ENCODE peak calls at places on chromosome 22, in four cellular contexts. E, M, L and F are unnamed samples.

GRCh38 chr22:27088026-27088425 is 430.6 kb downstream of the MIAT start:
- DNase-seq in L (no peak), E (no peak), M (no peak), F (no peak)

GRCh38 chr22:36075230-36075629 is 46.6 kb upstream of the RBFOX2 start:
- DNase-seq in L (no peak), M (no peak), E (no peak), F (no peak)

GRCh38 chr22:26573026-26573662 is 16.8 kb downstream of the TPST2 start:
- DNase-seq in L (peak), E (no peak), M (no peak), F (no peak)

GRCh38 chr22:38414009-38414395 is 41.0 kb downstream of the KCNJ4 start:
- DNase-seq in L (no peak), M (no peak), E (no peak), F (no peak)

GRCh38 chr22:44181033-44181911 is 547 bp downstream of the PARVG start:
- DNase-seq in E (peak), M (no peak), L (no peak), F (no peak)

GRCh38 chr22:49046546-49047305 is 780.9 kb downstream of the BRD1 start:
- DNase-seq in L (peak), E (no peak), M (no peak), F (peak)

GRCh38 chr22:22848364-22848866 is 39.2 kb upstream of the IGLL5 start:
- DNase-seq in E (peak), M (peak), L (peak), F (peak)

GRCh38 chr22:28931844-28932561 is 48.6 kb downstream of the ZNRF3 start:
- DNase-seq in M (no peak), L (no peak), E (no peak), F (no peak)

GRCh38 chr22:41367680-41368542 is 13.8 kb upstream of the TEF start:
- DNase-seq in M (peak), L (peak), E (no peak), F (no peak)

GRCh38 chr22:29859976-29860766 is 22.1 kb upstream of the ASCC2 start:
- DNase-seq in L (no peak), M (no peak), E (no peak), F (no peak)

GRCh38 chr22:24471570-24471969 is 23.6 kb upstream of the UPB1 start:
- DNase-seq in M (no peak), E (no peak), L (peak), F (peak)

GRCh38 chr22:25027552-25027951 is 75.0 kb downstream of the KIAA1671 start:
- DNase-seq in E (no peak), L (no peak), M (no peak), F (no peak)

GRCh38 chr22:26812731-26813130 is 155.3 kb downstream of the MIAT start:
- DNase-seq in M (no peak), L (no peak), E (no peak), F (no peak)

GRCh38 chr22:38120359-38121110 is 10.1 kb upstream of the BAIAP2L2 start:
- DNase-seq in E (no peak), L (no peak), M (no peak), F (no peak)

GRCh38 chr22:46121523-46122287 is 28.6 kb upstream of the PPARA start:
- DNase-seq in L (no peak), E (no peak), M (no peak), F (no peak)

GRCh38 chr22:44732017-44732561 is 20.3 kb upstream of the ARHGAP8 start:
- DNase-seq in M (no peak), E (no peak), L (no peak), F (no peak)

GRCh38 chr22:36961626-36962025 is 48.2 kb downstream of the CSF2RB start:
- DNase-seq in E (no peak), L (no peak), M (no peak), F (no peak)

GRCh38 chr22:37639771-37640590 is 512 bp downstream of the SH3BP1 start:
- DNase-seq in M (no peak), L (no peak), E (no peak), F (no peak)

GRCh38 chr22:49426618-49427266 is 400.9 kb downstream of the BRD1 start:
- DNase-seq in E (no peak), M (no peak), L (no peak), F (no peak)

GRCh38 chr22:49848690-49849160 is 4.9 kb upstream of the ZBED4 start:
- DNase-seq in E (no peak), M (no peak), L (no peak), F (no peak)

GRCh38 chr22:37337204-37337943 is 55.1 kb downstream of the CYTH4 start:
- DNase-seq in L (no peak), M (no peak), E (no peak), F (peak)

GRCh38 chr22:37456351-37456750 is 29.1 kb upstream of the ELFN2 start:
- DNase-seq in M (no peak), L (no peak), E (no peak), F (no peak)

GRCh38 chr22:45296628-45297297 is 12.0 kb downstream of the UPK3A start:
- DNase-seq in E (no peak), M (no peak), L (no peak), F (no peak)

GRCh38 chr22:46659791-46660186 is 39.6 kb downstream of the GRAMD4 start:
- DNase-seq in L (no peak), M (no peak), E (no peak), F (no peak)

GRCh38 chr22:38923463-38924196 is 33.8 kb upstream of the APOBEC3A start:
- DNase-seq in M (peak), L (peak), E (no peak), F (peak)

GRCh38 chr22:49735411-49736311 is 92.0 kb downstream of the BRD1 start:
- DNase-seq in L (no peak), M (no peak), E (no peak), F (no peak)

GRCh38 chr22:27258773-27259172 is 542.8 kb downstream of the MN1 start:
- DNase-seq in M (peak), E (no peak), L (no peak), F (no peak)